ENCODE peak calls at places on chromosomes 6 and 20, in six cellular contexts. C, H, Y, Q, Z and B are unnamed samples.

GRCh38 chr6:5541751-5542432 is 280.6 kb downstream of the FARS2 start:
- DNase-seq in Y (peak), Q (no peak), H (no peak), C (peak), Z (no peak), B (no peak)

GRCh38 chr20:33443006-33443511 is 504 bp downstream of the SNTA1 start:
- DNase-seq in C (no peak), H (no peak), Y (no peak), Z (no peak), Q (no peak), B (no peak)

GRCh38 chr20:47854687-47855212 is 69.5 kb upstream of the SULF2 start:
- DNase-seq in C (peak), H (no peak), Z (peak), Q (peak), Y (peak), B (peak)

GRCh38 chr6:48048460-48049146 is 62.4 kb downstream of the PTCHD4 start:
- DNase-seq in Q (no peak), Y (no peak), Z (peak), C (no peak), H (no peak), B (no peak)

GRCh38 chr6:7389162-7389450 is 436 bp downstream of the CAGE1 start:
- DNase-seq in Y (peak), Q (no peak), Z (no peak), H (no peak), C (no peak), B (no peak)

GRCh38 chr6:143695106-143696059 is 17.6 kb downstream of the PHACTR2 start:
- DNase-seq in Y (no peak), H (no peak), Q (no peak), C (no peak), Z (peak), B (no peak)

GRCh38 chr6:111950661-111951426 is 77.6 kb upstream of the FYN start:
- DNase-seq in C (no peak), Y (peak), Z (no peak), Q (no peak), H (no peak), B (no peak)

GRCh38 chr20:24840121-24840713 is 108.9 kb upstream of the CST7 start:
- DNase-seq in Q (no peak), H (no peak), C (no peak), Z (no peak), Y (no peak), B (no peak)

GRCh38 chr6:132023490-132023889 is 72.3 kb upstream of the CCN2 start:
- DNase-seq in Q (no peak), C (no peak), Z (no peak), H (no peak), Y (peak), B (no peak)

GRCh38 chr20:41475507-41475906 is 108.9 kb upstream of the EMILIN3 start:
- DNase-seq in Q (no peak), Z (peak), Y (peak), H (no peak), C (no peak), B (no peak)

GRCh38 chr6:125432014-125432413 is 130.2 kb upstream of the HDDC2 start:
- DNase-seq in H (no peak), Y (no peak), C (no peak), Q (no peak), Z (no peak), B (no peak)

GRCh38 chr6:108589244-108589730 is 28.6 kb downstream of the FOXO3 start:
- DNase-seq in Q (peak), Z (peak), H (peak), Y (peak), C (peak), B (no peak)

GRCh38 chr6:50145125-50145524 is 95.4 kb upstream of the DEFB112 start:
- DNase-seq in C (no peak), Q (no peak), Y (peak), Z (peak), H (no peak), B (no peak)

GRCh38 chr20:20000223-20000968 is 16.8 kb upstream of the NAA20 start:
- DNase-seq in C (no peak), Y (peak), Q (no peak), Z (peak), H (no peak), B (no peak)

GRCh38 chr6:143513410-143513809 is 1.9 kb upstream of the FUCA2 start:
- DNase-seq in H (no peak), C (no peak), Y (peak), Q (no peak), Z (peak), B (peak)

GRCh38 chr6:41783106-41783780 is 2.7 kb downstream of the PRICKLE4 start:
- DNase-seq in Q (no peak), C (no peak), Y (no peak), Z (no peak), H (no peak), B (no peak)

GRCh38 chr20:8082999-8083398 is 49.1 kb upstream of the PLCB1 start:
- DNase-seq in Z (peak), C (no peak), H (no peak), Q (no peak), Y (peak), B (no peak)

GRCh38 chr20:8078528-8078914 is 53.5 kb upstream of the PLCB1 start:
- DNase-seq in H (no peak), Q (no peak), Z (no peak), C (no peak), Y (no peak), B (no peak)

GRCh38 chr20:8076505-8077498 is 55.3 kb upstream of the PLCB1 start:
- DNase-seq in C (no peak), H (no peak), Y (no peak), Q (no peak), Z (no peak), B (no peak)

GRCh38 chr20:8079976-8080375 is 52.1 kb upstream of the PLCB1 start:
- DNase-seq in Z (no peak), Y (no peak), Q (no peak), H (no peak), C (no peak), B (no peak)

GRCh38 chr20:8082025-8082424 is 50.0 kb upstream of the PLCB1 start:
- DNase-seq in Q (no peak), Z (peak), Y (peak), H (no peak), C (no peak), B (no peak)
- TF ChIP-seq CTCF in Q (peak), Z (no peak), Y (peak), H (peak), C (peak), B (peak)

DNA sequence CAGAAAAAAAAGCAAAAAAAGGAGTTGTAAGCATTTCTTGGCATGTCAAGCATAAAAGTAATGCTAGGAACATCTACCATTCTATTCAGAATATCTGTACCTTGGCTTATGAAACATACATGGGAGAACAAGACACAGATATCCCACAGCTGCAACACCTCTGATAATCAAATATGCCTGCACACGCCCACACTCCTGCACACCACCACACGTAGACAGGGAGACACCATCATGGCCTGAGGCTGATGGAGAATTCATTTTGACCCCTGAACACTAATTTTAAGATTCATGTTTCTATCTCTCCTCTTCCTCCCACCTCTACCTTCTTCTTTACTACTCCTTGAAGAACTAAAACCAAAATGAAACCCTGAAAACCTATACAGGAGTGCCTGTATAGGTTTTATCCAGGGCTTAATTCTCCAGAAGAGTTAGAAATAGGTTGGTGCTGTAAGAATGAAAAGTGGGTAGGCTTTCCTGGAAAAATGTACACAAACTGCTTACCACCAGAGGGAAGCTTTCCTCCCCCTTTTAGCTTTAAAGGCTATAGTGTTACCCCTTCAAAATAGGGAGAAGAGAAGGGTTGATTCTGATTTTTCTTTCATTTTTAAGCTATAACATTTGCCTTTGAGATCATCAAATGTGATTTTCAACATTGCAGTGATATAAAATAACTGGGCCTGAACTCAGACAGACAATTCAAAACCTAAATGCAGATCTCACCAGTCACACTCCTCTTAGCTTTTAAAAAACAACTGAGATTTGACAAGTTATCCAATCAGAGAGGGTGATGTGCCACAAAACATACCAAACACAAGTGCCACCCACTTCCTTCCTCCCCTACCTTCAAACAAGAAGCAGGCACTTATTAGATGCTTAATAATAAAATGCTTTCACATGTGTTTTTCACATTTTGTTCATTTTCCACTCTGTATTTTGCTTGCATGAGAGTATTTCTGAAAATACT is 57.9 kb downstream of the ELOVL5 start:
- DNase-seq in H (no peak), Z (no peak), C (no peak), Y (no peak), Q (no peak), B (no peak)
- TF ChIP-seq CTCF in H (no peak), Z (no peak), C (no peak), Y (no peak), Q (no peak), B (no peak)

GRCh38 chr6:166420351-166420750 is 37.6 kb upstream of the MPC1 start:
- DNase-seq in Z (peak), H (no peak), Y (peak), Q (no peak), C (no peak), B (no peak)
- TF ChIP-seq CTCF in Z (peak), H (no peak), Y (peak), Q (peak), C (no peak), B (no peak)

DNA sequence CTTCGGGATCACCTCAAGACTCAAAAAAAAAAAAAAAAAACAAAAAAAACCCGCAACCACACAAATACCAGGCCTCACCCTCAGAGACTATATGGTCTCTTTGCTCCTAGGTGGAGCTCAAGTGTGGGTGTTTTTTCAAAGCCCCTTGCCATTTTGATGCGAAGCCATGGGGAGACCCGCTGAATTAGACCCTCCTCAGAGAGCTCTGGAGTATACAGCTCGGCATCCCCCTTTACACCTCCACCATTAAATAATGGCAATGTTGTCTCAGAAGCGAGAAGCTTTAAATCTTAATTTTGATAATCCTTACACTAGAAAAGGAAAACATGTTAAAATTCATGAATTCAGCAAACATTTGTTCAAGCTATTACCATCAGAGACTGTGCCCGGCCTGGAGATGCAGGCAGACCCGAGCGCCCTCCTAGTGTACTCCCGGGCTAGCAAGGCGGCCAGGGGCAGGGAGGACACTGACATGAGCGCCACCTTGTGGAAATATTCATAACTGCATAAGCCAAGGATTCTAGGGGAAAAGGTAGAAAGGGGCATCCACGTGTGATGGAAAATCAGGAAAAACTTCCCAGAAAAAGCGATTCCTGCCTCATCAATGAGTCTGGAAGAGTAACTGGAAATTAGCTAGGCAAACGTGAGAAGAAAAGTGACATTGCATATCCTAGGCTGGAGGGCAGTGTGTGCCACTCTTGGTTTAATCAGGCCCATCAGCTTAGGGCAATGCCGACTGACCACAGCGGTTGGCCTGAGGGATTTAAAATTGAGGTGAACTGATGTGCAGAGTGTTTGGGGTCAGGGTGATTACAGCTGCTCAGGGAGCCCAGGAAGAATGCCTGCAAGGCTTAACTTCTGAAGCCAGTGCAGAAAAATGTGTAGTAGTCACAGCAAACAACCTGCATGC is 72.5 kb downstream of the B3GAT2 start:
- DNase-seq in Q (peak), C (peak), H (peak), Y (peak), Z (peak), B (peak)
- TF ChIP-seq CTCF in Q (peak), C (peak), H (peak), Y (peak), Z (peak), B (peak)

DNA sequence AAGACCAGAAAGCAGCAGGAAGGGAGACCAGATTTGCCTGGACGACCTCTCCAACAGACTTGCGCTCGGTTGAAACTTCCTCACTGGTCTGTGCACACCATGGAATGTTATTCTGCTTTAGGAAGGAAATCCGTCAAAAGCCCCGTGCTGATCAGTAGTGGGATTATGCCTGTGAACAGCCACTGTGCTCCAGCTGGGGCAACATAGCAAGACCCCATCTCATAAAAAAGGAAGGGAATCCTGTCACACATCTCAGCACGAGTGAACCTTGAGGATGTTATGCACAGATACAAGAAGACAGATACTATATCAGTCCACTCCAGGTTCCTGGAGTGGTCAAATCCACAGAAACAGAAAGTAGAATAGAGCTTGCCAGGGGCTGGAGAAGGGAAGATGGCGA is 86.9 kb upstream of the FOXC1 start:
- DNase-seq in Q (no peak), C (no peak), H (no peak), Z (no peak), Y (no peak), B (no peak)
- TF ChIP-seq CTCF in Q (no peak), C (no peak), H (no peak), Z (no peak), Y (no peak), B (no peak)

GRCh38 chr6:53938810-53939209 is 144.0 kb downstream of the LRRC1 start:
- DNase-seq in H (no peak), Y (peak), C (no peak), Z (no peak), Q (no peak), B (no peak)

GRCh38 chr6:53937461-53937860 is 142.7 kb downstream of the LRRC1 start:
- DNase-seq in C (no peak), H (no peak), Z (no peak), Y (no peak), Q (no peak), B (no peak)

GRCh38 chr6:53944538-53944937 is 149.7 kb downstream of the LRRC1 start:
- DNase-seq in Y (no peak), H (no peak), Z (no peak), C (no peak), Q (no peak), B (no peak)

GRCh38 chr6:53943410-53943809 is 148.6 kb downstream of the LRRC1 start:
- DNase-seq in H (no peak), Y (peak), Q (no peak), Z (no peak), C (no peak), B (no peak)

GRCh38 chr6:53939830-53940229 is 145.0 kb downstream of the LRRC1 start:
- DNase-seq in Q (no peak), C (no peak), Y (no peak), H (no peak), Z (no peak), B (no peak)
- TF ChIP-seq CTCF in Q (no peak), C (no peak), Y (no peak), H (no peak), Z (no peak), B (no peak)

DNA sequence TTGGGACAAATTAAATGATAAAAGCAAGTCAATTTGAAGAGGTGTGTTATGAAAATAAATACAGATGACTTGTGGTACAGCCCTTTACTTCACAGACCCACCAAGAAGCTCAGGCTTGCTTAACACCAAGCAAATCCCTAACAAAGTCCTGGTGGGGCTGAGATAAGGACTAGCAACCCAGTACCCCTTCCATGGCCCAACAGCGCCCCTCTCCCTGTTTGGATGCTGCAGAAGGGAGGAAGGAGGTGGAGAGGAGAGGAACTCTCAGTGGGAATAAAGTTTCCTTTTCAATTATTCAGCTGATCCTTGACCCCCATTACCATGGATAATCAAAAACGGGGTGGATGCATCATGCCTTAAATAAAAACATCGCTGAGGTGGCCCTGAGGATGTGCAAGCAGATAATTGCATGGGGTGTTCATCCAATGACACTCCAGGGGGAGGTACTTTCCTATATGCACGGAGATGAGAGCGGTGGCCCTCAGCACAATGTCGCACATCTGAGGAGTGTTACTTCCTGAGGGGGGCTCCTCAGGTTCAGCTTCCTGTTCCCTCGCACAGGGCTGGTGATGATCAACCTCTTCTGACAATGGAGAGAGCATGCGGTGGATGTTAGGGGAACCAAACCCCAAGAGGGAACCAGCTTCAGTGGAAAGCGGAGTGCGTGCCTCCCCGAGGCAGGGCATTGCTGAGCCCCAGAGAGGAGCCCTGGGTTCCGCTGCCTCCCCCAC is 4.4 kb upstream of the ZNF831 start:
- DNase-seq in C (no peak), Q (no peak), Z (no peak), H (no peak), Y (no peak), B (no peak)
- TF ChIP-seq CTCF in C (no peak), Q (no peak), Z (no peak), H (no peak), Y (no peak), B (no peak)